ENCODE peak calls at places on chromosomes 13 and 19, in four cellular contexts. E is aorta, A is fibroblast of lung, U is heart right ventricle. C is an unnamed sample.

GRCh38 chr13:75621147-75621546 is 15.0 kb upstream of the LMO7 start:
- DNase-seq in E (no peak), A (no peak), U (no peak), C (no peak)

GRCh38 chr13:95343944-95344343 is 42.7 kb upstream of the ABCC4 start:
- DNase-seq in E (no peak), A (no peak), U (no peak), C (no peak)

GRCh38 chr13:71374471-71375041 is 492.4 kb downstream of the DACH1 start:
- DNase-seq in E (no peak), A (peak), U (no peak), C (no peak)

GRCh38 chr19:55549500-55550320 is 4.4 kb upstream of the SBK3 start:
- DNase-seq in E (no peak), A (peak), U (no peak), C (no peak)

GRCh38 chr13:44017756-44018309 is 138.1 kb downstream of the LACC1 start:
- DNase-seq in E (no peak), A (no peak), U (peak), C (no peak)

GRCh38 chr13:21663197-21663596 is 7.7 kb upstream of the FGF9 start:
- DNase-seq in E (no peak), A (no peak), U (no peak), C (no peak)

GRCh38 chr13:39364797-39365468 is 238.1 kb downstream of the LHFPL6 start:
- DNase-seq in E (no peak), A (no peak), U (no peak), C (no peak)

GRCh38 chr19:15154002-15154612 is 46.7 kb downstream of the NOTCH3 start:
- DNase-seq in E (no peak), A (peak), U (no peak), C (no peak)

GRCh38 chr19:39264306-39265290 is 3.6 kb upstream of the IFNL2 start:
- DNase-seq in E (peak), A (no peak), U (no peak), C (no peak)

GRCh38 chr19:4371898-4372629 is 28.3 kb downstream of the SH3GL1 start:
- DNase-seq in E (no peak), A (no peak), U (no peak), C (no peak)
- H3K27ac ChIP-seq in E (no peak), A (no peak), U (peak), C (peak)

GRCh38 chr19:38034153-38034835 is 127.3 kb downstream of the SIPA1L3 start:
- DNase-seq in E (peak), A (no peak), U (no peak), C (no peak)

GRCh38 chr19:38036707-38037106 is 129.7 kb downstream of the SIPA1L3 start:
- DNase-seq in E (peak), A (no peak), U (no peak), C (no peak)

GRCh38 chr19:38035515-38036495 is 128.8 kb downstream of the SIPA1L3 start:
- DNase-seq in E (peak), A (no peak), U (peak), C (no peak)

GRCh38 chr19:38039966-38040365 is 133.0 kb downstream of the SIPA1L3 start:
- DNase-seq in E (peak), A (peak), U (no peak), C (no peak)

GRCh38 chr19:38037151-38037611 is 130.2 kb downstream of the SIPA1L3 start:
- DNase-seq in E (peak), A (no peak), U (no peak), C (no peak)
- H3K4me3 ChIP-seq in E (no peak), A (no peak), U (no peak), C (no peak)

DNA sequence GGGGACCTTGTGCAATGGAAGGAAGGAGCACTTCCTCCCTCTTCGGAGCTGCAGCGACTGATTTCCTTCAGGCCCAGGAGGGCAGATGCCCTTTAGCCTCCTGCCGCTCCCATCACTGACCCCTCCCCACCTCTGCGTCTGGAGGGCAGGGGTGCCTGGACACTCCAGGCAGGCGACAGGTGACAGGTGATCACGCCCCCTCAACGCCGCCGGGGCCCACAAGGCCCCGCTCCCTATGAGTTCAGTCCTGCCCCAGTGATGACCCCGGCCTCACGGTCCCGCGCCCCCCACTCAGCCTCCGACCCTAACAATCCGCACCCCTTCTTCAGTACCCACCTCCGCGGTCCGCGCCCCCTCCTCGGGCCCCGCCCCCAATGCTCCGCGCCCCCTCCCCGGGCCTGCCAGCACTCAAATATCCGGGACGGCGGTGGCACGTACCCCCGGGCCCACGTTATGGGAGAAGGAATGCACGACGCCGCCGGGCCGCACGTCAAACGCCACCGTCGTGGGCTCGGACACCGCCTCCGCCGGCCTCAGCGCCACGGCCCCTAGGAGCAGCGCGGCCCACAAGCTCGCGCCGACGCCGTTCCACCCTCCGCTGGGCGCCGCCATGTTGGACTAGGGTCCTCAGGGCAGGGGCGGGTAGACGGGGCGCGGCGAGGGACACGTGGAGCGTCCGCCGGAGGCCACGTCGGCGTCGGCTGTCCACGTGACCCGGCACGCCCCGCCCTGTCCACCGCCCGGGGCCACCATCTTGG is at the start of gene MYDGF:
- DNase-seq in E (peak), A (peak), U (peak), C (peak)
- H3K27ac ChIP-seq in E (no peak), A (peak), U (peak), C (peak)

DNA sequence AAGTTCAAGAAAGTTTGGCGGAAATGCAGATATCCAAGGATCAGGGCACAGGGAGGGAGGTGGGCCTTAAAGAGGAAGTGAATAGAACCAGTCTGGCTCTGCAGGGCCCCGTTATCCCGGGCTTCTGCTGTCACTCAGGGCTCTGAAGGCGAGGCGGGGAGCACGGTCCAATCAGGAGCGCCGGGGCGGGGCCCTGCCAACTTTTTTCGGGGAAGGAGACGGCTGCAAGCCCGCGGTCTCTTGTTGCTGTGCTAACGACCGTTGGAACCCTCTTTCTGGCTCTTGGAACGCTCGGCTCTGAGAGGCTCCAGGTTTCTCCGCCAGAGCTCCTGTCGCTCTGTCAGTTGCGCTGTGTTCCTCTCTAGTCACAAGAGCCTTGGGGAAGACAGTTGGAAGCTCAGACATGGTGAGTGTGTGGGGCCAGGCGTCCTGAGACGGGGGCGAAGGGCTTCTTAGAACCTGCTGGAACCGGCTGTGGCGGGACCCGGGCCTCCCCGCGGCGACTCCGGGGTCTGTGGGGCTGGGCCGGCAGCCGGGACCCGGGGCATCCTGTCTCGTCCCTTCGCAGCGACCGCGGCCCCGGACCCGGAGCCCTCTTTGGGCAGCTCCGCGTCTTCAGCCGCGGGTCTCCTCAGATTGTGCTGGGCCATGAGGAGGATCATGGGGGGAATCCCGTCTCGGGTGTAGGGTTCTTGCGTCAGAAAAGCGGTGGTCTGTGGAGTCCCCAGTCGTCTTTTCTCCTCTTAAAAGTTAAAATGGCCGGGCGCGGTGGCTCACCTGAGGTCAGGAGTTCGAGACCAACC is 27.7 kb downstream of the ZNF844 start:
- DNase-seq in E (peak), A (peak), U (peak), C (no peak)
- H3K4me3 ChIP-seq in E (peak), A (peak), U (peak), C (peak)

DNA sequence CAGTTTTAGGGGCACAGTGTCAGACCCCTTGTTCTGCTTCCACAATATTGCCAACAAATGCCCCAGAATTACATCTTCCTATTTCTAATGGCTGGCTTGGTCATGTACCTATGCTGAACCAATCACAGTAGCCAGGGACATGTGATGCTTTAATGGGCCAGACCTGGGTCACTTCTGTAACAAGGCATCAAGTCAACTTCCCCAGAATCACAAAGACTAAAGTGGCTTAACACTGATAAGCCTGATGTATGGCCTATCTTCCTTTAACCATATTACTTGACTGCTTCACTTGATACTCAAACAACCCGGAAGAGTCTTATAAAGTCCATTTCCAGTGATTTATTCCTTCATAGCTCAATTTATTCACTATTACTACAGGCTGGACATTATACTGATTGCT is 19.6 kb downstream of the LNX2 start:
- DNase-seq in E (no peak), A (no peak), U (no peak), C (no peak)
- H3K27ac ChIP-seq in E (no peak), A (no peak), U (no peak), C (peak)

GRCh38 chr19:12983561-12984142 is 11.6 kb upstream of the NFIX start:
- DNase-seq in E (peak), A (peak), U (peak), C (no peak)

GRCh38 chr19:12982648-12983047 is 12.6 kb upstream of the NFIX start:
- DNase-seq in E (no peak), A (no peak), U (no peak), C (no peak)

GRCh38 chr19:12984143-12984627 is 11.1 kb upstream of the NFIX start:
- DNase-seq in E (no peak), A (no peak), U (no peak), C (no peak)

GRCh38 chr19:12984683-12985048 is 10.6 kb upstream of the NFIX start:
- DNase-seq in E (no peak), A (no peak), U (no peak), C (no peak)

GRCh38 chr19:12983091-12983490 is 12.2 kb upstream of the NFIX start:
- DNase-seq in E (no peak), A (no peak), U (no peak), C (no peak)
- H3K4me3 ChIP-seq in E (no peak), A (no peak), U (peak), C (peak)